ENCODE peak calls at places on chromosomes 7 and 10, in six cellular contexts. One of them, this sample, is unnamed.

GRCh38 chr10:7193369-7193768 is 217.5 kb downstream of the SFMBT2 start:
- DNase-seq in activated CD8-positive, alpha-beta T cell treated with anti-CD3 and anti-CD28 coated beads for 36 hours: peak
- DNase-seq in AG09309: no peak
- DNase-seq in left lung: no peak
- DNase-seq in mesothelial cell of epicardium: no peak
- DNase-seq in HCT116: no peak
- DNase-seq in this sample: no peak

GRCh38 chr10:63010203-63010602 is 122.9 kb upstream of the NRBF2 start:
- DNase-seq in activated CD8-positive, alpha-beta T cell treated with anti-CD3 and anti-CD28 coated beads for 36 hours: no peak
- DNase-seq in AG09309: no peak
- DNase-seq in left lung: no peak
- DNase-seq in mesothelial cell of epicardium: no peak
- DNase-seq in HCT116: no peak
- DNase-seq in this sample: no peak

GRCh38 chr10:30398193-30398592 is 35.8 kb upstream of the MAP3K8 start:
- DNase-seq in activated CD8-positive, alpha-beta T cell treated with anti-CD3 and anti-CD28 coated beads for 36 hours: peak
- DNase-seq in AG09309: no peak
- DNase-seq in left lung: no peak
- DNase-seq in mesothelial cell of epicardium: no peak
- DNase-seq in HCT116: no peak
- DNase-seq in this sample: no peak

GRCh38 chr10:3238115-3238871 is 65.7 kb upstream of the PITRM1 start:
- DNase-seq in activated CD8-positive, alpha-beta T cell treated with anti-CD3 and anti-CD28 coated beads for 36 hours: no peak
- DNase-seq in AG09309: no peak
- DNase-seq in left lung: no peak
- DNase-seq in mesothelial cell of epicardium: no peak
- DNase-seq in HCT116: no peak
- DNase-seq in this sample: no peak

GRCh38 chr7:66138994-66139752 is 24.5 kb downstream of the CRCP start:
- DNase-seq in activated CD8-positive, alpha-beta T cell treated with anti-CD3 and anti-CD28 coated beads for 36 hours: no peak
- DNase-seq in AG09309: no peak
- DNase-seq in left lung: no peak
- DNase-seq in mesothelial cell of epicardium: no peak
- DNase-seq in HCT116: no peak
- DNase-seq in this sample: no peak

GRCh38 chr10:98235876-98236275 is 32.1 kb downstream of the LOXL4 start:
- DNase-seq in activated CD8-positive, alpha-beta T cell treated with anti-CD3 and anti-CD28 coated beads for 36 hours: no peak
- DNase-seq in AG09309: no peak
- DNase-seq in left lung: no peak
- DNase-seq in mesothelial cell of epicardium: no peak
- DNase-seq in HCT116: no peak
- DNase-seq in this sample: no peak

GRCh38 chr7:46256870-46257528 is 335.9 kb upstream of the IGFBP3 start:
- DNase-seq in activated CD8-positive, alpha-beta T cell treated with anti-CD3 and anti-CD28 coated beads for 36 hours: no peak
- DNase-seq in AG09309: no peak
- DNase-seq in left lung: no peak
- DNase-seq in mesothelial cell of epicardium: no peak
- DNase-seq in HCT116: no peak
- DNase-seq in this sample: no peak

GRCh38 chr7:16915405-16915804 is 33.6 kb upstream of the AGR3 start:
- DNase-seq in activated CD8-positive, alpha-beta T cell treated with anti-CD3 and anti-CD28 coated beads for 36 hours: no peak
- DNase-seq in AG09309: peak
- DNase-seq in left lung: no peak
- DNase-seq in mesothelial cell of epicardium: no peak
- DNase-seq in HCT116: peak
- DNase-seq in this sample: no peak

GRCh38 chr10:30817541-30817940 is 188.0 kb upstream of the LYZL2 start:
- DNase-seq in activated CD8-positive, alpha-beta T cell treated with anti-CD3 and anti-CD28 coated beads for 36 hours: no peak
- DNase-seq in AG09309: no peak
- DNase-seq in left lung: no peak
- DNase-seq in mesothelial cell of epicardium: no peak
- DNase-seq in HCT116: no peak
- DNase-seq in this sample: no peak

GRCh38 chr10:24825551-24825950 is 101.9 kb upstream of the ARHGAP21 start:
- DNase-seq in activated CD8-positive, alpha-beta T cell treated with anti-CD3 and anti-CD28 coated beads for 36 hours: no peak
- DNase-seq in AG09309: peak
- DNase-seq in left lung: no peak
- DNase-seq in mesothelial cell of epicardium: no peak
- DNase-seq in HCT116: no peak
- DNase-seq in this sample: no peak

GRCh38 chr10:127968027-127968441 is 61.1 kb downstream of the PTPRE start:
- DNase-seq in activated CD8-positive, alpha-beta T cell treated with anti-CD3 and anti-CD28 coated beads for 36 hours: no peak
- DNase-seq in AG09309: no peak
- DNase-seq in left lung: no peak
- DNase-seq in mesothelial cell of epicardium: no peak
- DNase-seq in HCT116: no peak
- DNase-seq in this sample: no peak

GRCh38 chr7:2079332-2080068 is 153.2 kb downstream of the MAD1L1 start:
- DNase-seq in activated CD8-positive, alpha-beta T cell treated with anti-CD3 and anti-CD28 coated beads for 36 hours: no peak
- DNase-seq in AG09309: no peak
- DNase-seq in left lung: no peak
- DNase-seq in mesothelial cell of epicardium: no peak
- DNase-seq in HCT116: no peak
- DNase-seq in this sample: no peak

GRCh38 chr10:92729886-92730285 is 40.1 kb downstream of the HHEX start:
- DNase-seq in activated CD8-positive, alpha-beta T cell treated with anti-CD3 and anti-CD28 coated beads for 36 hours: no peak
- DNase-seq in AG09309: no peak
- DNase-seq in left lung: no peak
- DNase-seq in mesothelial cell of epicardium: no peak
- DNase-seq in HCT116: no peak
- DNase-seq in this sample: peak

GRCh38 chr7:113421696-113422330 is 303.5 kb upstream of the SMIM30 start:
- DNase-seq in activated CD8-positive, alpha-beta T cell treated with anti-CD3 and anti-CD28 coated beads for 36 hours: peak
- DNase-seq in AG09309: peak
- DNase-seq in left lung: peak
- DNase-seq in mesothelial cell of epicardium: peak
- DNase-seq in HCT116: peak
- DNase-seq in this sample: peak

GRCh38 chr7:133275441-133276105 is 22.7 kb downstream of the EXOC4 start:
- DNase-seq in activated CD8-positive, alpha-beta T cell treated with anti-CD3 and anti-CD28 coated beads for 36 hours: no peak
- DNase-seq in AG09309: no peak
- DNase-seq in left lung: no peak
- DNase-seq in mesothelial cell of epicardium: no peak
- DNase-seq in HCT116: no peak
- DNase-seq in this sample: no peak

GRCh38 chr10:4867520-4868356 is 41.7 kb downstream of the AKR1E2 start:
- DNase-seq in activated CD8-positive, alpha-beta T cell treated with anti-CD3 and anti-CD28 coated beads for 36 hours: no peak
- DNase-seq in AG09309: no peak
- DNase-seq in left lung: no peak
- DNase-seq in mesothelial cell of epicardium: no peak
- DNase-seq in HCT116: no peak
- DNase-seq in this sample: no peak

GRCh38 chr7:121449304-121449703 is 53.2 kb upstream of the FAM3C start:
- DNase-seq in activated CD8-positive, alpha-beta T cell treated with anti-CD3 and anti-CD28 coated beads for 36 hours: no peak
- DNase-seq in AG09309: no peak
- DNase-seq in left lung: no peak
- DNase-seq in mesothelial cell of epicardium: no peak
- DNase-seq in HCT116: no peak
- DNase-seq in this sample: no peak

GRCh38 chr7:32871624-32872371 is 19.8 kb downstream of the KBTBD2 start:
- DNase-seq in activated CD8-positive, alpha-beta T cell treated with anti-CD3 and anti-CD28 coated beads for 36 hours: no peak
- DNase-seq in AG09309: no peak
- DNase-seq in left lung: no peak
- DNase-seq in mesothelial cell of epicardium: no peak
- DNase-seq in HCT116: no peak
- DNase-seq in this sample: no peak

GRCh38 chr7:129606801-129607200 is 4.7 kb upstream of the NRF1 start:
- DNase-seq in activated CD8-positive, alpha-beta T cell treated with anti-CD3 and anti-CD28 coated beads for 36 hours: no peak
- DNase-seq in AG09309: no peak
- DNase-seq in left lung: no peak
- DNase-seq in mesothelial cell of epicardium: no peak
- DNase-seq in HCT116: no peak
- DNase-seq in this sample: no peak

GRCh38 chr7:129605960-129606644 is 5.4 kb upstream of the NRF1 start:
- DNase-seq in activated CD8-positive, alpha-beta T cell treated with anti-CD3 and anti-CD28 coated beads for 36 hours: no peak
- DNase-seq in AG09309: no peak
- DNase-seq in left lung: no peak
- DNase-seq in mesothelial cell of epicardium: no peak
- DNase-seq in HCT116: no peak
- DNase-seq in this sample: peak

GRCh38 chr7:129609666-129610065 is 1.9 kb upstream of the NRF1 start:
- DNase-seq in activated CD8-positive, alpha-beta T cell treated with anti-CD3 and anti-CD28 coated beads for 36 hours: no peak
- DNase-seq in AG09309: no peak
- DNase-seq in left lung: no peak
- DNase-seq in mesothelial cell of epicardium: no peak
- DNase-seq in HCT116: no peak
- DNase-seq in this sample: no peak

GRCh38 chr7:129605038-129605437 is 6.5 kb upstream of the NRF1 start:
- DNase-seq in activated CD8-positive, alpha-beta T cell treated with anti-CD3 and anti-CD28 coated beads for 36 hours: no peak
- DNase-seq in AG09309: no peak
- DNase-seq in left lung: no peak
- DNase-seq in mesothelial cell of epicardium: no peak
- DNase-seq in HCT116: no peak
- DNase-seq in this sample: no peak

GRCh38 chr7:129607471-129608120 is 3.9 kb upstream of the NRF1 start:
- DNase-seq in activated CD8-positive, alpha-beta T cell treated with anti-CD3 and anti-CD28 coated beads for 36 hours: peak
- DNase-seq in AG09309: no peak
- DNase-seq in left lung: no peak
- DNase-seq in mesothelial cell of epicardium: no peak
- DNase-seq in HCT116: no peak
- DNase-seq in this sample: peak
- TF ChIP-seq CTCF in activated CD8-positive, alpha-beta T cell treated with anti-CD3 and anti-CD28 coated beads for 36 hours: peak
- TF ChIP-seq CTCF in AG09309: peak
- TF ChIP-seq CTCF in left lung: peak
- TF ChIP-seq CTCF in mesothelial cell of epicardium: no peak
- TF ChIP-seq CTCF in HCT116: peak
- TF ChIP-seq CTCF in this sample: peak

GRCh38 chr10:29124864-29125263 is 164.0 kb upstream of the LYZL1 start:
- DNase-seq in activated CD8-positive, alpha-beta T cell treated with anti-CD3 and anti-CD28 coated beads for 36 hours: no peak
- DNase-seq in AG09309: no peak
- DNase-seq in left lung: no peak
- DNase-seq in mesothelial cell of epicardium: no peak
- DNase-seq in HCT116: no peak
- DNase-seq in this sample: no peak

GRCh38 chr10:29120216-29120615 is 168.7 kb upstream of the LYZL1 start:
- DNase-seq in activated CD8-positive, alpha-beta T cell treated with anti-CD3 and anti-CD28 coated beads for 36 hours: no peak
- DNase-seq in AG09309: peak
- DNase-seq in left lung: no peak
- DNase-seq in mesothelial cell of epicardium: no peak
- DNase-seq in HCT116: no peak
- DNase-seq in this sample: no peak

GRCh38 chr10:29117781-29118180 is 171.1 kb upstream of the LYZL1 start:
- DNase-seq in activated CD8-positive, alpha-beta T cell treated with anti-CD3 and anti-CD28 coated beads for 36 hours: no peak
- DNase-seq in AG09309: no peak
- DNase-seq in left lung: no peak
- DNase-seq in mesothelial cell of epicardium: no peak
- DNase-seq in HCT116: no peak
- DNase-seq in this sample: no peak

GRCh38 chr10:29113251-29113945 is 175.5 kb upstream of the LYZL1 start:
- DNase-seq in activated CD8-positive, alpha-beta T cell treated with anti-CD3 and anti-CD28 coated beads for 36 hours: no peak
- DNase-seq in AG09309: no peak
- DNase-seq in left lung: no peak
- DNase-seq in mesothelial cell of epicardium: no peak
- DNase-seq in HCT116: no peak
- DNase-seq in this sample: no peak

DNA sequence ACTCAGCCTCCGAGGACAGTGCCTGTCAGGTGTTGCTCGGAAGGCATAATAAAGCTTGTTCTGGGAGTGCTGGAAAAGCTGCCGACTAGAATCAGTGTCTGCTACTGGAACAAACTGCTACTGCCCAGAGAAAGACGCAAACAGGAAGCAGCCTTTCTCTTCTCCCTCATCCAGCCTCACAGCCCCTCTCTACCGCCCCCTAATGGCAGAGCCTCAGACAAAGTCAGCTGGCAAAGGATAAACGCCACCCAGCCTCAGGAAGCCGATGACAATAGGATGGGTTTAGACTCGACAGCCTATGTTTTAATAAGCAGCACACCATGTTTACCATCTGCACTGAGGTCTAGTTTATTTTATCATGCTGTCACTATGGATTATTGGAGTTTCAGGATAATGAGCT is 169.5 kb upstream of the LYZL1 start:
- DNase-seq in activated CD8-positive, alpha-beta T cell treated with anti-CD3 and anti-CD28 coated beads for 36 hours: peak
- DNase-seq in AG09309: no peak
- DNase-seq in left lung: no peak
- DNase-seq in mesothelial cell of epicardium: no peak
- DNase-seq in HCT116: peak
- DNase-seq in this sample: no peak
- TF ChIP-seq CTCF in activated CD8-positive, alpha-beta T cell treated with anti-CD3 and anti-CD28 coated beads for 36 hours: peak
- TF ChIP-seq CTCF in AG09309: peak
- TF ChIP-seq CTCF in left lung: no peak
- TF ChIP-seq CTCF in mesothelial cell of epicardium: peak
- TF ChIP-seq CTCF in HCT116: peak
- TF ChIP-seq CTCF in this sample: peak

DNA sequence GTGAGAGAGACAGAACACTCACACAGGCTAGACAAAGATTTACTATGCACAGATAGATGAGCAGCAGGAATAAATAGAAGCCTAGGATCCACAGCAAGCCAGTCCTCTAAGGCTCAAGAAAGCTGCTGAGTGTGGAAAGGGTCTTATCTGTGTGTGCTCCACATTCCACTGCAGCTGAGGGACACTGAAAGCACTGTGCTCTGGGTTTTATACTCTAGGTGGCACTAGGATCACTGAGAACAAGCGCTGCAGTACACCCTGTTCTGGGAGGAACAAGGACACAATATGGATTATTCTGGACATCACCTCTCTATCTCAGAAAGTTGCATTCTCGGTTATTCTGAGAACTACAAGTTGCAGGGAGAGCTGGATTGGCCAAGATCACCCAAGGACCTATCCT is 4.9 kb upstream of the KLHL7 start:
- DNase-seq in activated CD8-positive, alpha-beta T cell treated with anti-CD3 and anti-CD28 coated beads for 36 hours: no peak
- DNase-seq in AG09309: no peak
- DNase-seq in left lung: no peak
- DNase-seq in mesothelial cell of epicardium: no peak
- DNase-seq in HCT116: no peak
- DNase-seq in this sample: no peak
- TF ChIP-seq CTCF in activated CD8-positive, alpha-beta T cell treated with anti-CD3 and anti-CD28 coated beads for 36 hours: no peak
- TF ChIP-seq CTCF in AG09309: no peak
- TF ChIP-seq CTCF in left lung: no peak
- TF ChIP-seq CTCF in mesothelial cell of epicardium: no peak
- TF ChIP-seq CTCF in HCT116: peak
- TF ChIP-seq CTCF in this sample: no peak

GRCh38 chr10:84004206-84004605 is 135.1 kb upstream of the GHITM start:
- DNase-seq in activated CD8-positive, alpha-beta T cell treated with anti-CD3 and anti-CD28 coated beads for 36 hours: no peak
- DNase-seq in AG09309: no peak
- DNase-seq in left lung: no peak
- DNase-seq in mesothelial cell of epicardium: no peak
- DNase-seq in HCT116: no peak
- DNase-seq in this sample: no peak

GRCh38 chr10:84012831-84013458 is 126.4 kb upstream of the GHITM start:
- DNase-seq in activated CD8-positive, alpha-beta T cell treated with anti-CD3 and anti-CD28 coated beads for 36 hours: no peak
- DNase-seq in AG09309: no peak
- DNase-seq in left lung: no peak
- DNase-seq in mesothelial cell of epicardium: no peak
- DNase-seq in HCT116: no peak
- DNase-seq in this sample: peak

GRCh38 chr10:84007482-84007881 is 131.8 kb upstream of the GHITM start:
- DNase-seq in activated CD8-positive, alpha-beta T cell treated with anti-CD3 and anti-CD28 coated beads for 36 hours: no peak
- DNase-seq in AG09309: no peak
- DNase-seq in left lung: no peak
- DNase-seq in mesothelial cell of epicardium: no peak
- DNase-seq in HCT116: no peak
- DNase-seq in this sample: no peak

DNA sequence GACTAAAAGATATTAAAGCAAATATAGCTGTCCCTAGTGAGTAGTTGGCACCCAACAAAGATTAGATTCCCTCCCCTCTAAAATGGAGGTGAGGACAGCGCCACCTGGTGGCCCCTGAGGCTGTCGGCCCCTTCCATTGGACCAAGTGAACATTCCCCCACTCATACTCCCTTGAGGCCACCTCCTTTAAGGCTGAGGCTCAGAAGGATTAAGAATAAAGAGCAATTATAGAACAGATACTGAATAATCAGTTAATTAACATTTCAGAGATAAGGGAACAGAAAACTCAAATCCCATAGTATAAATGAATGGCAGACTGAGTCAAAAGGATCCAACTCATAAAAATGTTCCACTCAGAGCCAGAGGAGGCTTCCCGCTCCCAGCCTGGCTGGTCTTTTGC is 130.4 kb upstream of the GHITM start:
- DNase-seq in activated CD8-positive, alpha-beta T cell treated with anti-CD3 and anti-CD28 coated beads for 36 hours: peak
- DNase-seq in AG09309: no peak
- DNase-seq in left lung: no peak
- DNase-seq in mesothelial cell of epicardium: no peak
- DNase-seq in HCT116: peak
- DNase-seq in this sample: peak
- TF ChIP-seq CTCF in activated CD8-positive, alpha-beta T cell treated with anti-CD3 and anti-CD28 coated beads for 36 hours: peak
- TF ChIP-seq CTCF in AG09309: peak
- TF ChIP-seq CTCF in left lung: peak
- TF ChIP-seq CTCF in mesothelial cell of epicardium: peak
- TF ChIP-seq CTCF in HCT116: peak
- TF ChIP-seq CTCF in this sample: peak

This sample was measured in GM13977.